ENCODE peak calls at places on chromosomes 1 and 21, in five cellular contexts. W is activated T-helper 1 cell treated with Interleukin-2 at 50 U/mL for 16 hours, L is NB4, U is Peyer's patch, B is endodermal cell. T is an unnamed sample.

GRCh38 chr1:181119076-181119989 is 30.8 kb downstream of the IER5 start:
- DNase-seq in W (no peak), L (no peak), U (no peak), B (no peak), T (no peak)

GRCh38 chr21:44291936-44292811 is 6.5 kb downstream of the AIRE start:
- DNase-seq in W (no peak), L (no peak), U (no peak), B (no peak), T (no peak)

GRCh38 chr1:43509740-43510375 is 20.8 kb upstream of the PTPRF start:
- DNase-seq in W (no peak), L (no peak), U (no peak), B (peak; percentile 18), T (no peak)

GRCh38 chr1:3482590-3482899 is 28.1 kb downstream of the ARHGEF16 start:
- DNase-seq in W (no peak), L (no peak), U (no peak), B (peak; percentile 73), T (peak; percentile 59)

GRCh38 chr1:153984125-153984899 is 1.8 kb downstream of the RAB13 start:
- DNase-seq in W (no peak), L (no peak), U (no peak), B (no peak), T (peak; percentile 64)

GRCh38 chr1:89065077-89065868 is at the start of gene GBP1:
- DNase-seq in W (no peak), L (no peak), U (no peak), B (no peak), T (no peak)

GRCh38 chr1:148362141-148362929 is 120.8 kb downstream of the PPIAL4G start:
- DNase-seq in W (peak; percentile 4), L (no peak), U (peak; percentile 73), B (peak; percentile 91), T (no peak)

GRCh38 chr1:55586771-55587170 is 371.6 kb upstream of the USP24 start:
- DNase-seq in W (no peak), L (no peak), U (no peak), B (no peak), T (no peak)

GRCh38 chr1:94022471-94023189 is 98.3 kb downstream of the ABCA4 start:
- DNase-seq in W (no peak), L (no peak), U (no peak), B (no peak), T (no peak)

GRCh38 chr1:227043755-227044154 is 103.7 kb downstream of the COQ8A start:
- DNase-seq in W (no peak), L (peak; percentile 9), U (no peak), B (no peak), T (no peak)

GRCh38 chr21:33687634-33688033 is 45.3 kb downstream of the ITSN1 start:
- DNase-seq in W (no peak), L (no peak), U (no peak), B (no peak), T (no peak)

GRCh38 chr1:202202500-202203168 is 9.0 kb downstream of the LGR6 start:
- DNase-seq in W (no peak), L (no peak), U (no peak), B (no peak), T (no peak)

GRCh38 chr21:33975548-33976081 is 60.0 kb upstream of the ATP5PO start:
- DNase-seq in W (peak; percentile 43), L (peak; percentile 92), U (no peak), B (no peak), T (peak; percentile 61)

GRCh38 chr1:164651378-164651951 is 92.5 kb downstream of the PBX1 start:
- DNase-seq in W (no peak), L (no peak), U (peak; percentile 74), B (no peak), T (no peak)

T was measured in Karpas-422.